ENCODE peak calls at places on chromosomes 12 and 14, in ten cellular contexts. B is left lung; L is GM23248; D is psoas muscle; C is Caco-2; W is CD4-positive, alpha-beta T cell; K is H9; Z is AG04450; X is uterus; A is lower lobe of right lung. E is an unnamed sample.
A peak's percentile ranks its signal among the peaks of the same experiment; 100 is the strongest.

GRCh38 chr12:83841620-83842019 is 1071.0 kb downstream of the SLC6A15 start:
- DNase-seq in B (no peak), L (peak; percentile 61), D (no peak), C (no peak), W (no peak), K (no peak), Z (no peak), X (no peak), A (no peak), E (no peak)

GRCh38 chr12:3224530-3224903 is 147.3 kb downstream of the TSPAN9 start:
- DNase-seq in B (peak; percentile 72), L (no peak), D (no peak), C (no peak), W (no peak), K (no peak), Z (no peak), X (no peak), A (no peak), E (no peak)

GRCh38 chr12:48084066-48084465 is 21.8 kb downstream of the SENP1 start:
- DNase-seq in B (no peak), L (peak; percentile 58), D (no peak), C (no peak), W (no peak), K (no peak), Z (no peak), X (no peak), A (no peak), E (no peak)

GRCh38 chr12:45989277-45989856 is 1.0 kb downstream of the SCAF11 start:
- DNase-seq in B (no peak), L (peak; percentile 75), D (no peak), C (no peak), W (peak; percentile 27), K (no peak), Z (no peak), X (no peak), A (no peak), E (no peak)

GRCh38 chr12:96442906-96443305 is 42.7 kb upstream of the CDK17 start:
- DNase-seq in B (no peak), L (no peak), D (no peak), C (no peak), W (no peak), K (no peak), Z (no peak), X (no peak), A (no peak), E (no peak)

GRCh38 chr12:53253298-53253697 is 14.8 kb upstream of the ESPL1 start:
- DNase-seq in B (peak; percentile 55), L (no peak), D (no peak), C (no peak), W (no peak), K (no peak), Z (no peak), X (no peak), A (no peak), E (no peak)

GRCh38 chr12:45292486-45293195 is 76.7 kb downstream of the ANO6 start:
- DNase-seq in B (no peak), L (no peak), D (no peak), C (no peak), W (no peak), K (no peak), Z (no peak), X (peak; percentile 28), A (no peak), E (no peak)

GRCh38 chr14:37201724-37202123 is 4.0 kb downstream of the MIPOL1 start:
- DNase-seq in B (no peak), L (no peak), D (no peak), C (no peak), W (no peak), K (no peak), Z (no peak), X (no peak), A (no peak), E (no peak)

GRCh38 chr12:14059538-14059937 is 78.1 kb upstream of the GRIN2B start:
- DNase-seq in B (no peak), L (no peak), D (no peak), C (no peak), W (no peak), K (no peak), Z (no peak), X (no peak), A (no peak), E (no peak)

GRCh38 chr12:76785407-76785806 is 21.5 kb downstream of the ZDHHC17 start:
- DNase-seq in B (no peak), L (no peak), D (no peak), C (no peak), W (no peak), K (no peak), Z (no peak), X (no peak), A (no peak), E (no peak)

GRCh38 chr12:34297126-34297789 is 275.0 kb downstream of the ALG10 start:
- DNase-seq in B (peak; percentile 35), L (no peak), D (peak; percentile 7), C (peak; percentile 17), W (no peak), K (no peak), Z (no peak), X (no peak), A (peak; percentile 5), E (no peak)
- H3K9me3 ChIP-seq in B (no peaks in the 10 kb centered on the region), L (no peaks in the 10 kb centered on the region), D (no peaks in the 10 kb centered on the region), C (peaks cover 38% of the 10 kb centered on the region), W (peaks cover 34% of the 10 kb centered on the region), K (peaks cover 47% of the 10 kb centered on the region), Z (peaks cover 100% of the 10 kb centered on the region), X (peaks cover 3% of the 10 kb centered on the region), A (peaks cover 14% of the 10 kb centered on the region), E (no peaks in the 10 kb centered on the region)

GRCh38 chr12:105377077-105377476 is 46.6 kb downstream of the C12orf75 start:
- DNase-seq in B (no peak), L (no peak), D (no peak), C (no peak), W (no peak), K (no peak), Z (no peak), X (no peak), A (no peak), E (no peak)
- H3K9me3 ChIP-seq in B (no peaks in the 10 kb centered on the region), L (no peaks in the 10 kb centered on the region), D (no peaks in the 10 kb centered on the region), C (no peaks in the 10 kb centered on the region), W (no peaks in the 10 kb centered on the region), K (no peaks in the 10 kb centered on the region), Z (no peaks in the 10 kb centered on the region), X (no peaks in the 10 kb centered on the region), A (no peaks in the 10 kb centered on the region), E (no peaks in the 10 kb centered on the region)

GRCh38 chr12:34350092-34351041 is 328.1 kb downstream of the ALG10 start:
- DNase-seq in B (no peak), L (no peak), D (no peak), C (no peak), W (no peak), K (no peak), Z (no peak), X (no peak), A (no peak), E (no peak)
- H3K9me3 ChIP-seq in B (no peaks in the 10 kb centered on the region), L (no peaks in the 10 kb centered on the region), D (no peaks in the 10 kb centered on the region), C (peaks cover 4% of the 10 kb centered on the region), W (peaks cover 30% of the 10 kb centered on the region), K (peaks cover 12% of the 10 kb centered on the region), Z (peaks cover 100% of the 10 kb centered on the region), X (peaks cover 8% of the 10 kb centered on the region), A (no peaks in the 10 kb centered on the region), E (no peaks in the 10 kb centered on the region)

GRCh38 chr14:106211489-106211888 is 685.1 kb downstream of the TMEM121 start:
- DNase-seq in B (no peak), L (no peak), D (no peak), C (no peak), W (no peak), K (no peak), Z (no peak), X (no peak), A (no peak), E (no peak)

GRCh38 chr14:106209745-106210144 is 683.4 kb downstream of the TMEM121 start:
- DNase-seq in B (no peak), L (no peak), D (no peak), C (no peak), W (peak; percentile 63), K (no peak), Z (no peak), X (no peak), A (no peak), E (peak; percentile 22)

GRCh38 chr14:106207316-106207715 is 680.9 kb downstream of the TMEM121 start:
- DNase-seq in B (no peak), L (no peak), D (no peak), C (peak; percentile 80), W (no peak), K (no peak), Z (no peak), X (no peak), A (no peak), E (no peak)

GRCh38 chr14:106210650-106211049 is 684.3 kb downstream of the TMEM121 start:
- DNase-seq in B (no peak), L (no peak), D (no peak), C (peak; percentile 64), W (peak; percentile 20), K (no peak), Z (no peak), X (no peak), A (no peak), E (no peak)

DNA sequence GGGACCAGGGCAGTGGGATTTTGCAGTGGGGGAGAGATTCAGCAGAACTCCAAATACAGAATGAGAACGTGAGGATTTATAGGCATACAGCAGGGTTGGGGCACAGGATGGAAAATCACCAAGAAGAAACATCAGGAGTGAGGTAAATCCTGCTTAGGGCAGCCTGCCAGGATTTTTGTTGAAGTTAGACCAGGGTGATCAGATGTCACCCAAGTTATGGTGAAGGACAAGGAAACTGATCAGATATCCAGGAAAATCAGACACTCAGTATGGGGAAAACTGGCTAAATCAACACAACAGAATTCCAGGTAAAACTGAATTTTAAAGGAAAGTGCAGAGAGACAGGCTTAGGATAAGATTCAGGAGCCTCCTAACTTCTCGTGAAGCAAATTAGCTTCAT is 682.4 kb downstream of the TMEM121 start:
- DNase-seq in B (no peak), L (no peak), D (no peak), C (no peak), W (no peak), K (no peak), Z (no peak), X (no peak), A (no peak), E (no peak)
- H3K9me3 ChIP-seq in B (no peaks in the 10 kb centered on the region), L (no peaks in the 10 kb centered on the region), D (no peaks in the 10 kb centered on the region), C (peaks cover 6% of the 10 kb centered on the region), W (no peaks in the 10 kb centered on the region), K (peaks cover 99% of the 10 kb centered on the region), Z (peaks cover 62% of the 10 kb centered on the region), X (no peaks in the 10 kb centered on the region), A (no peaks in the 10 kb centered on the region), E (no peaks in the 10 kb centered on the region)

DNA sequence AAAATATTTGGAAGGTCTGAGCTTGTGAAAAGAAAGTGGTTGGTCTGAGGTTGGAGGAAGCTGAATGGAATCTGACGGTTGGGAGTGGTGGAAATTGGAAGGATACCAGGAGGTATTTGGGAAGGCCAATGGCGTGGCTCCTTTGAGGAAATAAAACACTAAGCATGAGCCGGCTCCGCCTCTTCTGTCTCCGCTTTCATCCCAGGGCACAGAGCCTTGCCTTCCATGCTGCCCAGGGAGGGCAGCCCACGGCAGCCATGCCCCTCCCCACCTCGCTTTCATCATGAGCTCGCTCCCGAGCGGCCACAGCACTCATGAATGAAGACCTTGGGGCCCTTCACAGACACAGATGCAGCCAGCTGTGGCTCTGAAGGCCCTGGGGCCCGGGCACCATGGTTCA is 36.2 kb downstream of the HSP90AA1 start:
- DNase-seq in B (peak; percentile 40), L (peak; percentile 60), D (peak; percentile 51), C (no peak), W (no peak), K (no peak), Z (no peak), X (no peak), A (no peak), E (no peak)
- H3K9me3 ChIP-seq in B (no peaks in the 10 kb centered on the region), L (no peaks in the 10 kb centered on the region), D (no peaks in the 10 kb centered on the region), C (no peaks in the 10 kb centered on the region), W (no peaks in the 10 kb centered on the region), K (no peaks in the 10 kb centered on the region), Z (peaks cover 3% of the 10 kb centered on the region), X (no peaks in the 10 kb centered on the region), A (no peaks in the 10 kb centered on the region), E (no peaks in the 10 kb centered on the region)